ENCODE peak calls at places on chromosome 10, in ten cellular contexts. T is left ventricle myocardium inferior; L is left cardiac atrium; B is stimulated activated CD4-positive, alpha-beta T cell treated with anti-CD3 and anti-CD28 coated beads, Interleukin-4, amount 100 ng/mL, for 4 hours; D is WTC11; V is ecto neural progenitor cell; Y is BJ; H is Peyer's patch; A is NCI-H1417; C is PC-3. U is an unnamed sample.

GRCh38 chr10:95501203-95502094 is 59.7 kb downstream of the SORBS1 start:
- DNase-seq in T (no peak), L (no peak), B (no peak), D (no peak), V (no peak), Y (no peak), H (no peak), A (no peak), C (no peak), U (no peak)

GRCh38 chr10:114565066-114565465 is 93.0 kb downstream of the ABLIM1 start:
- DNase-seq in T (no peak), L (no peak), B (no peak), D (no peak), V (no peak), Y (no peak), H (no peak), A (no peak), C (peak; percentile 27), U (no peak)

GRCh38 chr10:107971411-107971810 is 806.9 kb upstream of the SORCS1 start:
- DNase-seq in T (no peak), L (no peak), B (no peak), D (no peak), V (no peak), Y (no peak), H (no peak), A (no peak), C (peak; percentile 79), U (no peak)

GRCh38 chr10:59068581-59069191 is 107.8 kb upstream of the PHYHIPL start:
- DNase-seq in T (no peak), L (no peak), B (no peak), D (no peak), V (no peak), Y (no peak), H (no peak), A (no peak), C (no peak), U (no peak)

GRCh38 chr10:117226813-117227451 is 14.0 kb upstream of the SLC18A2 start:
- DNase-seq in T (no peak), L (no peak), B (no peak), D (peak; percentile 68), V (no peak), Y (no peak), H (no peak), A (no peak), C (peak; percentile 56), U (no peak)

GRCh38 chr10:30645340-30645827 is 15.8 kb upstream of the LYZL2 start:
- DNase-seq in T (peak; percentile 38), L (peak; percentile 62), B (no peak), D (peak; percentile 35), V (peak; percentile 65), Y (no peak), H (no peak), A (peak; percentile 12), C (peak; percentile 31), U (no peak)

GRCh38 chr10:92697663-92698511 is 8.1 kb downstream of the HHEX start:
- DNase-seq in T (no peak), L (no peak), B (no peak), D (no peak), V (no peak), Y (no peak), H (no peak), A (no peak), C (no peak), U (peak; percentile 74)

GRCh38 chr10:76150139-76150885 is 718.9 kb downstream of the LRMDA start:
- DNase-seq in T (no peak), L (no peak), B (no peak), D (peak; percentile 15), V (peak; percentile 70), Y (no peak), H (no peak), A (peak; percentile 37), C (peak; percentile 50), U (no peak)

GRCh38 chr10:14383266-14383665 is 52.5 kb upstream of the FRMD4A start:
- DNase-seq in T (no peak), L (no peak), B (no peak), D (no peak), V (no peak), Y (no peak), H (no peak), A (no peak), C (no peak), U (no peak)

GRCh38 chr10:103580011-103580410 is 86.5 kb downstream of the NEURL1 start:
- DNase-seq in T (no peak), L (no peak), B (no peak), D (peak; percentile 61), V (no peak), Y (no peak), H (no peak), A (no peak), C (no peak), U (no peak)

GRCh38 chr10:88245974-88246511 is 337.1 kb downstream of the RNLS start:
- DNase-seq in T (no peak), L (no peak), B (no peak), D (no peak), V (no peak), Y (peak; percentile 39), H (no peak), A (no peak), C (no peak), U (no peak)

GRCh38 chr10:132540456-132540855 is 2.9 kb downstream of the INPP5A start:
- DNase-seq in T (peak; percentile 30), L (peak; percentile 39), B (no peak), D (peak; percentile 23), V (no peak), Y (no peak), H (peak; percentile 50), A (no peak), C (peak; percentile 36), U (no peak)

GRCh38 chr10:97210576-97210975 is 24.8 kb upstream of the SLIT1 start:
- DNase-seq in T (peak; percentile 45), L (peak; percentile 64), B (peak; percentile 63), D (peak; percentile 91), V (peak; percentile 84), Y (no peak), H (peak; percentile 87), A (peak; percentile 41), C (peak; percentile 81), U (peak; percentile 68)

GRCh38 chr10:51113007-51113406 is 38.7 kb downstream of the PRKG1 start:
- DNase-seq in T (no peak), L (no peak), B (no peak), D (no peak), V (no peak), Y (no peak), H (no peak), A (no peak), C (no peak), U (no peak)

GRCh38 chr10:6047326-6047611 is 14.9 kb downstream of the IL2RA start:
- DNase-seq in T (no peak), L (no peak), B (no peak), D (no peak), V (peak; percentile 22), Y (no peak), H (no peak), A (no peak), C (no peak), U (no peak)

GRCh38 chr10:21080246-21080645 is 183.1 kb upstream of the NEBL start:
- DNase-seq in T (no peak), L (no peak), B (no peak), D (no peak), V (no peak), Y (no peak), H (no peak), A (no peak), C (no peak), U (no peak)

GRCh38 chr10:5910323-5911100 is 20.5 kb downstream of the FBH1 start:
- DNase-seq in T (peak; percentile 30), L (no peak), B (no peak), D (no peak), V (no peak), Y (no peak), H (no peak), A (no peak), C (no peak), U (no peak)

GRCh38 chr10:99555371-99556224 is 22.9 kb downstream of the NKX2-3 start:
- DNase-seq in T (no peak), L (no peak), B (no peak), D (no peak), V (no peak), Y (no peak), H (no peak), A (no peak), C (no peak), U (no peak)